ENCODE peak calls at places on chromosomes 16 and 17, in nine cellular contexts. M, P, S, F, J, X, R, C and K are unnamed samples.

GRCh38 chr17:9729034-9729650 is 62.2 kb downstream of the DHRS7C start:
- DNase-seq in C (no peak), R (peak), X (no peak), F (no peak), S (peak), J (peak), P (peak), M (no peak), K (no peak)

GRCh38 chr17:68507581-68507980 is 4.6 kb upstream of the PRKAR1A start:
- DNase-seq in R (no peak), J (no peak), X (no peak), P (no peak), M (no peak), C (no peak), F (no peak), S (no peak), K (no peak)

GRCh38 chr16:63697736-63698135 is 1424.1 kb downstream of the CDH11 start:
- DNase-seq in J (no peak), P (no peak), M (no peak), C (no peak), R (no peak), S (no peak), F (no peak), X (no peak), K (no peak)

GRCh38 chr17:35743911-35744328 is 9.1 kb downstream of the GAS2L2 start:
- DNase-seq in P (peak), R (peak), F (no peak), C (no peak), X (no peak), M (no peak), S (no peak), J (no peak), K (peak)

GRCh38 chr17:82899941-82900340 is 60.1 kb upstream of the ZNF750 start:
- DNase-seq in P (no peak), S (no peak), M (no peak), J (no peak), C (no peak), F (no peak), X (no peak), R (no peak), K (no peak)

GRCh38 chr16:89581861-89582563 is 6.5 kb downstream of the CPNE7 start:
- DNase-seq in P (no peak), C (no peak), X (no peak), S (no peak), M (peak), R (no peak), J (peak), F (peak), K (no peak)

GRCh38 chr16:66320774-66321173 is 45.7 kb upstream of the CDH5 start:
- DNase-seq in J (no peak), R (no peak), F (no peak), X (no peak), S (no peak), M (no peak), C (no peak), P (no peak), K (no peak)

GRCh38 chr16:68257906-68258800 is 6.2 kb upstream of the SLC7A6 start:
- DNase-seq in P (peak), X (no peak), S (no peak), C (no peak), R (no peak), J (peak), F (no peak), M (peak), K (peak)

GRCh38 chr17:75267146-75267402 is 4.0 kb downstream of the MIF4GD start:
- DNase-seq in R (no peak), C (no peak), X (no peak), S (no peak), P (peak), M (no peak), J (no peak), F (no peak), K (no peak)

GRCh38 chr16:11511801-11512200 is 74.9 kb downstream of the LITAF start:
- DNase-seq in X (no peak), C (no peak), P (no peak), M (no peak), F (no peak), S (no peak), J (no peak), R (no peak), K (no peak)

GRCh38 chr17:40311575-40311974 is 2.6 kb downstream of the RARA start:
- DNase-seq in R (no peak), F (peak), C (no peak), P (no peak), M (peak), J (no peak), X (no peak), S (no peak), K (peak)

GRCh38 chr16:71626018-71626857 is at the start of gene MARVELD3:
- DNase-seq in F (peak), C (peak), M (peak), S (peak), R (peak), X (peak), P (no peak), J (peak), K (no peak)

GRCh38 chr17:33218657-33219298 is 74.3 kb downstream of the ASIC2 start:
- DNase-seq in P (no peak), F (no peak), C (no peak), X (no peak), S (no peak), M (no peak), J (no peak), R (no peak), K (no peak)

GRCh38 chr16:11032922-11033291 is 88.5 kb downstream of the CLEC16A start:
- DNase-seq in S (no peak), X (no peak), R (peak), J (no peak), F (peak), M (peak), C (no peak), P (no peak), K (peak)

GRCh38 chr17:77153487-77153886 is 12.7 kb downstream of the SEC14L1 start:
- DNase-seq in S (no peak), P (no peak), R (no peak), C (no peak), F (no peak), M (no peak), X (no peak), J (no peak), K (no peak)

GRCh38 chr16:77843412-77843811 is 55.0 kb downstream of the VAT1L start:
- DNase-seq in F (no peak), M (no peak), S (no peak), C (no peak), J (no peak), R (no peak), X (no peak), P (no peak), K (no peak)

GRCh38 chr17:45451131-45451530 is 18.5 kb upstream of the ARHGAP27 start:
- DNase-seq in P (no peak), C (no peak), R (peak), X (no peak), M (no peak), S (no peak), J (no peak), F (no peak), K (peak)

GRCh38 chr17:72332367-72332766 is 211.5 kb downstream of the SOX9 start:
- DNase-seq in X (no peak), J (no peak), C (no peak), R (no peak), P (no peak), S (no peak), F (no peak), M (no peak), K (no peak)

GRCh38 chr17:29667969-29668368 is 45.3 kb upstream of the CORO6 start:
- DNase-seq in P (no peak), F (no peak), J (no peak), C (no peak), M (no peak), R (peak), X (no peak), S (no peak), K (no peak)

GRCh38 chr16:15798671-15799070 is 58.2 kb downstream of the MYH11 start:
- DNase-seq in S (no peak), R (no peak), M (no peak), J (no peak), X (no peak), F (no peak), P (no peak), C (no peak), K (peak)

GRCh38 chr16:14240216-14240843 is 169.2 kb downstream of the MRTFB start:
- DNase-seq in P (no peak), J (peak), S (no peak), M (no peak), C (no peak), R (no peak), F (no peak), X (no peak), K (no peak)

GRCh38 chr16:11677959-11678881 is 10.0 kb downstream of the SNN start:
- DNase-seq in M (no peak), F (no peak), C (no peak), J (no peak), P (no peak), X (no peak), R (no peak), S (no peak), K (peak)

GRCh38 chr16:27145630-27146029 is 57.7 kb upstream of the KDM8 start:
- DNase-seq in C (no peak), M (no peak), F (no peak), P (no peak), S (no peak), X (no peak), J (no peak), R (no peak), K (no peak)

GRCh38 chr17:50169121-50169764 is 3.4 kb downstream of the SGCA start:
- DNase-seq in P (peak), J (peak), M (peak), X (no peak), S (no peak), C (no peak), F (no peak), R (peak), K (no peak)

GRCh38 chr16:23160082-23160481 is 10.8 kb upstream of the USP31 start:
- DNase-seq in M (no peak), R (no peak), C (no peak), P (no peak), X (no peak), J (no peak), S (no peak), F (no peak), K (no peak)

GRCh38 chr16:28063047-28063521 is 430 bp downstream of the GSG1L start:
- DNase-seq in P (peak), F (no peak), X (peak), R (peak), J (no peak), C (no peak), S (no peak), M (no peak), K (no peak)

GRCh38 chr16:69916445-69916844 is 34.7 kb upstream of the CLEC18A start:
- DNase-seq in X (no peak), M (no peak), C (no peak), F (no peak), J (no peak), P (no peak), R (no peak), S (no peak), K (no peak)

GRCh38 chr17:28716740-28717577 is 709 bp downstream of the RAB34 start:
- DNase-seq in S (no peak), X (peak), P (no peak), F (no peak), J (no peak), M (no peak), C (no peak), R (peak), K (peak)

GRCh38 chr16:26301516-26301915 is 609.8 kb downstream of the HS3ST4 start:
- DNase-seq in J (no peak), S (no peak), F (no peak), C (no peak), X (no peak), R (no peak), P (no peak), M (no peak), K (no peak)

GRCh38 chr16:57862698-57863433 is 60.6 kb upstream of the KIFC3 start:
- DNase-seq in P (no peak), S (no peak), J (peak), R (peak), X (no peak), M (peak), C (no peak), F (no peak), K (no peak)

GRCh38 chr17:34485999-34486398 is 93.4 kb upstream of the TMEM132E start:
- DNase-seq in R (no peak), M (no peak), J (no peak), X (no peak), P (peak), C (no peak), S (no peak), F (no peak), K (no peak)

GRCh38 chr17:50693041-50693682 is 14.6 kb downstream of the ANKRD40 start:
- DNase-seq in X (no peak), F (no peak), J (peak), R (no peak), P (no peak), S (no peak), M (no peak), C (no peak), K (no peak)

GRCh38 chr17:82113941-82114340 is 15.9 kb upstream of the FASN start:
- DNase-seq in S (no peak), P (no peak), R (no peak), X (no peak), M (no peak), C (no peak), F (no peak), J (no peak), K (no peak)

GRCh38 chr16:58614212-58614611 is 15.4 kb downstream of the CNOT1 start:
- DNase-seq in F (no peak), S (no peak), P (no peak), M (no peak), J (no peak), R (no peak), X (no peak), C (no peak), K (no peak)

GRCh38 chr16:83689385-83689831 is 118.4 kb upstream of the HSBP1 start:
- DNase-seq in X (no peak), R (peak), P (peak), F (no peak), S (no peak), C (no peak), J (no peak), M (no peak), K (no peak)

GRCh38 chr16:88956546-88957455 is 20.2 kb downstream of the CBFA2T3 start:
- DNase-seq in C (no peak), F (no peak), S (no peak), R (no peak), X (peak), J (no peak), M (no peak), P (no peak), K (no peak)

GRCh38 chr17:75632863-75633483 is at the start of gene SMIM5:
- DNase-seq in P (peak), C (peak), J (peak), S (peak), F (peak), R (peak), X (peak), M (peak), K (peak)

GRCh38 chr17:59897090-59897489 is 4.2 kb downstream of the RPS6KB1 start:
- DNase-seq in R (no peak), J (no peak), C (no peak), S (no peak), F (no peak), M (no peak), P (no peak), X (no peak), K (no peak)
- TF ChIP-seq POLR2AphosphoS5 in R (no peak), J (no peak), C (no peak), S (no peak), F (no peak), M (no peak), P (no peak), X (no peak), K (no peak)

DNA sequence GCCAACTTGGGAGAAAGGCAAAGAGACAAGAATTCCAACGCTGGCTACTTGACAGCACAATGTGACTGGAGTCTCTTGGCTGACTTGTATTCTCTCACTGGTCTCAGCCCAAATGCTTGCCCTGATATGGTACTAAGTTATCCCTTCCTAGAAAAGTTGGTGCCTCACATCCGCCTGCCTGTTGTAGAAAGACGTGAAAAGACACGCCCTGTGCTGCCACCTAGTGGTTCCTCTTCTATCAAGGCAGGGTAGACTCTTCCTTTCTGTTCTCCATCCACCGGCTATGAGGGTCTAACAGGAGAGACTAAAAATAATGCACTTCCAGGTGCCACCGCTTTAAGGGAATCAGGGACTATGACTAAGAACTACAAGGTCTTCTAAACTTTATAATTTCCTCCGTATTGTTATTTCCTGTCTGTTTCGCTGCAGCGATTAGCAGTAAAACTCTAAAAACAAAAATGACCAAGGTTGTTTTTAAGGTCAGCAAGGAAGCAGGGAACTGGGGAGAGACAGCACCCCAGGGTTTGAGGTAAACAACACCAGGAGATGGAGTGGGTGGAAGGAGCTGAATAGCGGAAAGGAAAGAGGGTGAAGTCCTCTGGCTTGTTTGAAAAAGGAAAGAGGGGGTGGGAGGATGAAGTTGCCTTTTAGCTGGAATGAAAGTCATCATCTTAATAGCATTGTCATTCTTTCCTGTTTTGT is 109.5 kb downstream of the YPEL2 start:
- DNase-seq in C (peak), M (peak), X (no peak), S (peak), P (peak), F (peak), J (peak), R (peak), K (peak)
- TF ChIP-seq POLR2AphosphoS5 in C (no peak), M (no peak), X (no peak), S (no peak), P (no peak), F (no peak), J (no peak), R (no peak), K (peak)

GRCh38 chr17:57068707-57069106 is 16.3 kb upstream of the AKAP1 start:
- DNase-seq in R (no peak), P (no peak), X (no peak), F (no peak), M (no peak), C (no peak), J (no peak), S (no peak), K (no peak)

GRCh38 chr17:57068222-57068658 is 16.8 kb upstream of the AKAP1 start:
- DNase-seq in P (no peak), S (no peak), F (no peak), J (no peak), C (no peak), M (no peak), R (peak), X (peak), K (no peak)

GRCh38 chr17:57067162-57067561 is 17.9 kb upstream of the AKAP1 start:
- DNase-seq in C (no peak), J (no peak), P (no peak), S (no peak), M (peak), F (no peak), R (no peak), X (no peak), K (no peak)

GRCh38 chr17:57067781-57068180 is 17.3 kb upstream of the AKAP1 start:
- DNase-seq in X (no peak), P (no peak), R (no peak), J (no peak), C (no peak), M (no peak), S (no peak), F (no peak), K (no peak)

GRCh38 chr17:57062865-57063264 is 22.2 kb upstream of the AKAP1 start:
- DNase-seq in S (no peak), X (no peak), C (no peak), M (no peak), P (no peak), F (no peak), J (no peak), R (no peak), K (no peak)
- TF ChIP-seq POLR2AphosphoS5 in S (no peak), X (no peak), C (no peak), M (no peak), P (no peak), F (no peak), J (no peak), R (no peak), K (no peak)

DNA sequence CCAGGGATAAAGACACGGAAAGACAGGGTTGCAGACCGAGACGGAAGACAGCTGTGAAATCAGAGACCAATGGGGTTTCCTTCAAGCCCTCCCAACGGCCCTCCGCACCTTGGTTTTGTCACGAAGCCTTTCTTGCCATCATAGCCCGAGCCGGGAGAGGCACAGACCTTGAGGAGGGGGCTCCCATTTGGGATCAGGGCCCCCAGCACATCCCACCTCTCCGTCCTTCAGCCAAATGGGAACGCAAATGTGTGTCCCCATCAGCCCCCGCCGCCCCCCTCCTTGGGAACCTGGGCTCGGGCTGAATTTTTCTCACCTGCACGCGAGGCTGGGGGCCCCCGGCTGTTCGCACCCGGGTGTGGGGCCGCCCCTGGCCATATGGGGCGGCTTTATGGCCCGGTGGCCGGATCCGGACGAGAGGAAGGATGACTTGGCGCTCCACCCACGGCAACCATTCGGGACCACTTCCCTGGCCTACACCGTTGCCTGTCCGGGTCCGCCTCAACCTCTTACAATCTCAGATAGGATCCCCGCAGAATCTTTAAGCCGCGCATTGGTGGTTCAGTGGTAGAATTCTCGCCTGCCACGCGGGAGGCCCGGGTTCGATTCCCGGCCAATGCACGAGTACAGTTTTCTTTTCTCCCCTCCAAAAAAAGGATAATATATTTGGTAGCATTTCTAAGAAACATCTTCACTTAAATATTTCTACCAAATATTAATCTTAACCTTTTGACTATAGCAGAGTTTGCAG is 1.5 kb upstream of the HES7 start:
- DNase-seq in X (peak), M (peak), J (peak), S (no peak), P (no peak), C (no peak), F (peak), R (peak), K (peak)
- TF ChIP-seq POLR2AphosphoS5 in X (no peak), M (no peak), J (no peak), S (no peak), P (no peak), C (no peak), F (no peak), R (no peak), K (peak)

GRCh38 chr17:6212766-6213165 is 142.6 kb downstream of the WSCD1 start:
- DNase-seq in P (no peak), F (no peak), X (no peak), J (no peak), S (no peak), M (no peak), R (no peak), C (no peak), K (no peak)

GRCh38 chr17:6208608-6209180 is 138.5 kb downstream of the WSCD1 start:
- DNase-seq in M (no peak), J (no peak), C (no peak), P (no peak), X (no peak), R (no peak), S (no peak), F (no peak), K (no peak)

GRCh38 chr17:6205525-6205924 is 135.3 kb downstream of the WSCD1 start:
- DNase-seq in J (no peak), S (no peak), X (no peak), R (no peak), M (no peak), C (no peak), F (no peak), P (no peak), K (no peak)

GRCh38 chr17:6213859-6214258 is 143.7 kb downstream of the WSCD1 start:
- DNase-seq in P (no peak), M (no peak), X (no peak), S (no peak), J (no peak), R (no peak), C (no peak), F (no peak), K (no peak)

DNA sequence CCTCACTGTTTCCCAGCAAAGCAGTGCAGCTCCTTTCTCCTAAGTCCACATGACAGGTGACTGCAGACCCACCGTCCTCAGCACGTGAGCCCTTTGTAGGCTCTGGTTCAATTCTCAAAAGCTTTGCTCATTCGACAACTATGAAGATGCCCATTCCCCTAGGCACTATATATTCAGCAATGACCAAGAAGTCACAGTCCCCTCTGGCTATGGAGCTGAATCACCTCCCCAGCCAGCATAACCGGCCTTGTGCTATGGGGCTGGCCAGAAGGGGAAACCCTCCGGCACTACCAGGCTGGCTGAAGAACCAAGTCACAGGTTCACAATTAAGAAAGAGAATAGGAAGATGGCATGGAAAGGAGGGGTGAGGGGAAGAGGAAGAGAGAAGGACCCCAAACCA is 139.7 kb downstream of the WSCD1 start:
- DNase-seq in C (no peak), P (no peak), M (no peak), X (no peak), R (no peak), S (no peak), F (no peak), J (no peak), K (no peak)
- TF ChIP-seq POLR2AphosphoS5 in C (no peak), P (no peak), M (no peak), X (no peak), R (no peak), S (no peak), F (no peak), J (no peak), K (no peak)